ENCODE peak calls at places on chromosome 9, in nine cellular contexts. W, Z, P, Y, U, J, I, G and L are unnamed samples.

GRCh38 chr9:116940614-116941215 is 253.6 kb downstream of the TRIM32 start:
- DNase-seq in W (no peak), Z (no peak), P (no peak), Y (no peak), U (no peak), J (no peak), I (peak), G (no peak), L (no peak)

GRCh38 chr9:13082796-13083195 is 196.7 kb downstream of the MPDZ start:
- DNase-seq in W (no peak), Z (no peak), P (no peak), Y (no peak), U (peak), J (no peak), I (no peak), G (no peak), L (no peak)

GRCh38 chr9:2876320-2876719 is 32.4 kb upstream of the PUM3 start:
- DNase-seq in W (no peak), Z (no peak), P (no peak), Y (no peak), U (no peak), J (no peak), I (no peak), G (no peak), L (no peak)

GRCh38 chr9:2870340-2870739 is 26.4 kb upstream of the PUM3 start:
- DNase-seq in W (no peak), Z (no peak), P (no peak), Y (no peak), U (no peak), J (no peak), I (no peak), G (no peak), L (no peak)

GRCh38 chr9:69715096-69715495 is 42.9 kb upstream of the APBA1 start:
- DNase-seq in W (no peak), Z (no peak), P (no peak), Y (no peak), U (no peak), J (no peak), I (no peak), G (no peak), L (no peak)

GRCh38 chr9:133701321-133701980 is 36.7 kb downstream of the SARDH start:
- DNase-seq in W (no peak), Z (no peak), P (no peak), Y (peak), U (no peak), J (no peak), I (no peak), G (no peak), L (no peak)

GRCh38 chr9:85508616-85509015 is 233.1 kb downstream of the AGTPBP1 start:
- DNase-seq in W (peak), Z (peak), P (no peak), Y (no peak), U (no peak), J (peak), I (no peak), G (no peak), L (peak)

GRCh38 chr9:84697042-84697441 is 27.5 kb downstream of the NTRK2 start:
- DNase-seq in W (no peak), Z (no peak), P (no peak), Y (no peak), U (no peak), J (no peak), I (no peak), G (no peak), L (no peak)

GRCh38 chr9:38360880-38361836 is 31.3 kb upstream of the ALDH1B1 start:
- DNase-seq in W (no peak), Z (no peak), P (no peak), Y (no peak), U (no peak), J (peak), I (no peak), G (no peak), L (no peak)

GRCh38 chr9:100287186-100287585 is 65.6 kb downstream of the TEX10 start:
- DNase-seq in W (no peak), Z (no peak), P (no peak), Y (no peak), U (no peak), J (no peak), I (no peak), G (no peak), L (no peak)

GRCh38 chr9:31272456-31273295 is 1111.8 kb upstream of the ACO1 start:
- DNase-seq in W (no peak), Z (no peak), P (no peak), Y (no peak), U (no peak), J (no peak), I (no peak), G (no peak), L (no peak)

GRCh38 chr9:119283118-119283794 is 86.0 kb downstream of the BRINP1 start:
- DNase-seq in W (peak), Z (peak), P (no peak), Y (no peak), U (no peak), J (peak), I (no peak), G (no peak), L (no peak)

GRCh38 chr9:89915187-89915586 is 310.4 kb downstream of the GADD45G start:
- DNase-seq in W (no peak), Z (no peak), P (no peak), Y (no peak), U (no peak), J (no peak), I (no peak), G (no peak), L (no peak)

GRCh38 chr9:4965174-4965821 is 19.8 kb upstream of the JAK2 start:
- DNase-seq in W (no peak), Z (no peak), P (no peak), Y (no peak), U (no peak), J (no peak), I (no peak), G (no peak), L (no peak)

GRCh38 chr9:15485836-15486678 is 24.7 kb downstream of the PSIP1 start:
- DNase-seq in W (peak), Z (no peak), P (no peak), Y (no peak), U (peak), J (peak), I (peak), G (no peak), L (peak)
- TF ChIP-seq CTCF in W (no peak), Z (peak), P (peak), Y (peak), U (peak), J (peak), I (peak), G (peak), L (peak)

GRCh38 chr9:107772988-107773387 is 283.4 kb upstream of the KLF4 start:
- DNase-seq in W (no peak), Z (no peak), P (no peak), Y (no peak), U (no peak), J (no peak), I (no peak), G (no peak), L (no peak)
- TF ChIP-seq CTCF in W (no peak), Z (no peak), P (no peak), Y (no peak), U (no peak), J (no peak), I (no peak), G (no peak), L (no peak)

GRCh38 chr9:68704804-68705635 is at the start of gene PIP5K1B:
- DNase-seq in W (peak), Z (peak), P (peak), Y (peak), U (peak), J (peak), I (peak), G (peak), L (peak)
- TF ChIP-seq CTCF in W (no peak), Z (no peak), P (no peak), Y (no peak), U (no peak), J (no peak), I (no peak), G (no peak), L (no peak)

GRCh38 chr9:136629879-136630661 is 32.6 kb upstream of the EGFL7 start:
- DNase-seq in W (peak), Z (peak), P (peak), Y (peak), U (no peak), J (peak), I (peak), G (no peak), L (peak)

GRCh38 chr9:136628287-136628686 is 34.4 kb upstream of the EGFL7 start:
- DNase-seq in W (no peak), Z (no peak), P (no peak), Y (no peak), U (no peak), J (no peak), I (no peak), G (no peak), L (no peak)

GRCh38 chr9:136630662-136630992 is 32.1 kb upstream of the EGFL7 start:
- DNase-seq in W (no peak), Z (no peak), P (no peak), Y (no peak), U (no peak), J (no peak), I (no peak), G (no peak), L (no peak)

GRCh38 chr9:136629001-136629878 is 33.5 kb upstream of the EGFL7 start:
- DNase-seq in W (no peak), Z (no peak), P (no peak), Y (no peak), U (no peak), J (no peak), I (no peak), G (no peak), L (no peak)

DNA sequence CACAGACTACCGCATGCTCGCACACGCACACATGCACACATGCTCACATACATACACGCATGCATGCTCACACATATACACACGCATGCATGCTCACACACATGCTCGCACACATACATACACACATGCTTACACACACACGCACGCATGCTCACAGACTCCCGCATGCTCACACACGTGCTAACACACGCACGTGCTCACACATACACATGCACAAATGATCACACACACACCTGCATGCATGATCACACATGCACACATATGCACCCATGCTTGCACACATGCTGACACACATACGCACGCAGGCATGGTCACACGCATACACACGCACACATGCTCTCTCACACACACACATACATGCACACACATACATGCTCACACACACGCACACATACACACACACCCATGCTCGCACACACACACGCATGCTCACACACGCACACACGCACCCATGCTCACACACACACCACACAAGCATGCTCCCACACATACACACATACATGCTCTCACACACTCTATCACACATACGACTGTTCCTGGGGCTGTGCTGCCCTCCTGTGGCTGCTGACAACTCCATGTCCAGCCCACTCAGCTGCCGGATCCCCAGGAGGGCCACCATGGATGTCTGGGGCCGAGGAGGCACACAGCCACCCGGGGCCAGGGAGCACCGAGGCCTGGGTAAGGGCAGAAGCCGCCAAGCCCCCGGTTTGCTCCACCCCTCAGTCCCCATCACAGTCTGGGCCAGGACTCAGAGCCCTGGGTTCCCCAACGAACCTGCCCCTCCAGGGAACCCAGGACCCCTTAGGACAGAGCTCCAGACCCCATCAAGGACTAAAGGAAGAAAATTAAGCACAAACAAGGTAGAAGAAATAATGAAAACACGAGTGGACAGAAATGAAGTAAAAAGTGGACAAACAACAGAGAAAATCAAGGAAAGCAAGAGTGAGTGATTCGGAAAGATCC is 31.4 kb upstream of the EGFL7 start:
- DNase-seq in W (peak), Z (peak), P (peak), Y (peak), U (peak), J (peak), I (peak), G (peak), L (peak)
- TF ChIP-seq CTCF in W (peak), Z (peak), P (peak), Y (peak), U (peak), J (peak), I (peak), G (peak), L (peak)